ENCODE peak calls at places on chromosomes 13 and 19, in four cellular contexts. J is retinal pigment epithelial cell; W is WERI-Rb-1; Z is effector CD4-positive, alpha-beta T cell. U is an unnamed sample.

GRCh38 chr19:1115646-1116420 is 12.0 kb downstream of the GPX4 start:
- DNase-seq in J (no peak), W (no peak), Z (no peak), U (no peak)

GRCh38 chr13:51478418-51479198 is 25.8 kb upstream of the INTS6 start:
- DNase-seq in J (no peak), W (no peak), Z (no peak), U (no peak)

GRCh38 chr13:46160474-46161066 is 21.4 kb downstream of the LCP1 start:
- DNase-seq in J (no peak), W (no peak), Z (no peak), U (no peak)

GRCh38 chr19:10412257-10412977 is 7.9 kb upstream of the PDE4A start:
- DNase-seq in J (no peak), W (no peak), Z (no peak), U (no peak)

GRCh38 chr19:8430650-8431049 is 14.1 kb upstream of the HNRNPM start:
- DNase-seq in J (no peak), W (no peak), Z (no peak), U (no peak)

GRCh38 chr13:110274687-110275086 is 32.3 kb downstream of the COL4A1 start:
- DNase-seq in J (no peak), W (no peak), Z (no peak), U (no peak)

GRCh38 chr13:30158774-30159445 is 148.4 kb downstream of the KATNAL1 start:
- DNase-seq in J (no peak), W (no peak), Z (no peak), U (no peak)

GRCh38 chr19:24141612-24142011 is 54.6 kb downstream of the ZNF254 start:
- DNase-seq in J (no peak), W (no peak), Z (no peak), U (no peak)

GRCh38 chr19:7482584-7483439 is 6.0 kb downstream of the PEX11G start:
- DNase-seq in J (no peak), W (no peak), Z (no peak), U (no peak)

GRCh38 chr19:11166281-11167142 is 10.9 kb upstream of the SPC24 start:
- DNase-seq in J (no peak), W (no peak), Z (no peak), U (no peak)

GRCh38 chr19:1428738-1429391 is 9.3 kb upstream of the RPS15 start:
- DNase-seq in J (no peak), W (no peak), Z (no peak), U (no peak)

GRCh38 chr19:10338940-10339339 is 484 bp downstream of the ICAM3 start:
- DNase-seq in J (no peak), W (no peak), Z (no peak), U (no peak)

GRCh38 chr19:43719918-43720317 is 4.0 kb downstream of the IRGC start:
- DNase-seq in J (no peak), W (no peak), Z (no peak), U (no peak)

GRCh38 chr19:739998-740715 is 10.8 kb upstream of the MISP start:
- DNase-seq in J (no peak), W (no peak), Z (no peak), U (no peak)

GRCh38 chr13:72537400-72537780 is 190.0 kb downstream of the MZT1 start:
- DNase-seq in J (no peak), W (no peak), Z (no peak), U (no peak)

GRCh38 chr19:10815007-10815531 is 20.9 kb downstream of the TMED1 start:
- DNase-seq in J (no peak), W (no peak), Z (no peak), U (no peak)

U was measured in T-cell.